ENCODE peak calls at places on chromosomes 16 and 17, in four cellular contexts. X, P, B and R are unnamed samples.

GRCh38 chr16:64144612-64145011 is 977.3 kb downstream of the CDH11 start:
- DNase-seq in X (no peak), P (no peak), B (no peak), R (no peak)

GRCh38 chr17:20203761-20204263 is 194.7 kb downstream of the SPECC1 start:
- DNase-seq in X (no peak), P (no peak), B (no peak), R (no peak)

GRCh38 chr16:77171750-77172635 is 19.0 kb upstream of the MON1B start:
- DNase-seq in X (peak; percentile 44), P (no peak), B (no peak), R (no peak)

GRCh38 chr17:7632492-7632894 is 2.6 kb downstream of the SHBG start:
- DNase-seq in X (peak; percentile 17), P (no peak), B (no peak), R (no peak)

GRCh38 chr17:73938706-73939105 is 264.8 kb upstream of the RPL38 start:
- DNase-seq in X (no peak), P (no peak), B (peak; percentile 54), R (no peak)

GRCh38 chr16:30010817-30011504 is at the start of gene DOC2A:
- DNase-seq in X (no peak), P (peak; percentile 68), B (no peak), R (no peak)

GRCh38 chr16:78985736-78986605 is 614.6 kb downstream of the MAF start:
- DNase-seq in X (no peak), P (no peak), B (no peak), R (no peak)

GRCh38 chr16:12763517-12763916 is 40.2 kb downstream of the CPPED1 start:
- DNase-seq in X (no peak), P (no peak), B (no peak), R (no peak)

GRCh38 chr16:20612551-20613470 is 36.6 kb upstream of the ACSM2B start:
- DNase-seq in X (no peak), P (no peak), B (peak; percentile 69), R (no peak)

GRCh38 chr16:85563515-85564276 is 49.4 kb upstream of the GSE1 start:
- DNase-seq in X (peak; percentile 77), P (peak; percentile 97), B (no peak), R (no peak)

GRCh38 chr16:89183463-89183862 is 11.9 kb downstream of the CDH15 start:
- DNase-seq in X (no peak), P (no peak), B (no peak), R (no peak)

GRCh38 chr16:88705076-88705684 is 1.0 kb downstream of the RNF166 start:
- DNase-seq in X (no peak), P (no peak), B (no peak), R (no peak)

GRCh38 chr17:45238155-45238774 is 16.6 kb downstream of the FMNL1 start:
- DNase-seq in X (no peak), P (no peak), B (no peak), R (no peak)

GRCh38 chr17:39719563-39719962 is 10.8 kb downstream of the MIEN1 start:
- DNase-seq in X (no peak), P (no peak), B (no peak), R (no peak)

GRCh38 chr16:84861671-84862070 is 41.9 kb downstream of the CRISPLD2 start:
- DNase-seq in X (no peak), P (no peak), B (no peak), R (no peak)

GRCh38 chr16:67370686-67371085 is 22.6 kb downstream of the TPPP3 start:
- DNase-seq in X (no peak), P (no peak), B (no peak), R (no peak)

GRCh38 chr16:67378642-67379041 is 14.7 kb downstream of the TPPP3 start:
- DNase-seq in X (no peak), P (no peak), B (no peak), R (no peak)

GRCh38 chr16:67375161-67375560 is 18.1 kb downstream of the TPPP3 start:
- DNase-seq in X (no peak), P (no peak), B (no peak), R (no peak)

GRCh38 chr16:67372664-67373063 is 20.6 kb downstream of the TPPP3 start:
- DNase-seq in X (peak; percentile 16), P (no peak), B (no peak), R (no peak)
- TF ChIP-seq CTCF in X (peak; percentile 54), P (peak; percentile 39), B (peak; percentile 66), R (peak; percentile 78)

GRCh38 chr17:42224651-42225050 is 30.4 kb upstream of the GHDC start:
- DNase-seq in X (no peak), P (no peak), B (no peak), R (no peak)

GRCh38 chr17:42227849-42228696 is 33.8 kb upstream of the GHDC start:
- DNase-seq in X (no peak), P (no peak), B (no peak), R (no peak)

DNA sequence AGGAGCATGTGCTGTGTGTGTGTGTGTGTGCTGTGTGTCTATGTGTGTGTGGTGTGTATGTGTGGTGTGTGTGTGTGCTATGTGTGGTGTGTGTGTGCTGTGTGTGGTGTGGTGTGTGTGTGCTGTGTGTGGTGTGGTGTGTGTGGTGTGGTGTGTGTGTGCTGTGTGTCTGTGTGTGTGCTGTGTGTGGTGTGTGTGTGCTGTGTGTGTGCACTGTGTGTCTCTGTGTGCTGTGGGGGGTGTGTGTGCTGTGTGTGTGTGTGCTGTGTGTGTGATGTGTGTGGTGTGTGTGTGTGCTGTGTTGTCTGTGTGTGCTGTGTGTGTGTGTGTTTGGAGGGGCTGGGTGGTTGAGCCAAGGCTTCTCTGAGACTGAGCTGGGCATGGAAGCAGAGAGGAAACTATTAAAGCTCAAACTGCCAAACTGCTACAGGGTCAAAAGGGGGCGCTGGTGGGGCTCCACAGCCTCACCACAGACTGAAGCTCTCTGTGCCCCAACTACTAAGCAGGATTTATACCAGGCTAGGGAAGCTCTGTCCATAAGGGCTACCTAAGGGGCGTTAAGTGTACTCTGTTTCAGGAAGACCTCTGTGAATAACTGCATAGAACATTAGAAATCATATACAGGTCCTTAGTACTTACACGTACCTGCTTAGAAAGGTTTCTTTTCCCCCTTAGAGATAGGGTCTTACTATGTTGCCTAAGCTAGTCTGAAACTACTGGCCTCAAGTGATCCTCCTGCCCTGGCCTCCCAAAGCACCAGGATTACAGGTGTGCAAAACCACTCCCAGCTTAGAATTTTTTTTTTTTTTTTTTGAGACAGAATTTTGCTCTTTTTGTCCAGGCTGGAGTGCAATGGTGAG is 27.8 kb upstream of the GHDC start:
- DNase-seq in X (no peak), P (no peak), B (no peak), R (no peak)
- TF ChIP-seq CTCF in X (peak; percentile 49), P (peak; percentile 55), B (peak; percentile 63), R (peak; percentile 76)

DNA sequence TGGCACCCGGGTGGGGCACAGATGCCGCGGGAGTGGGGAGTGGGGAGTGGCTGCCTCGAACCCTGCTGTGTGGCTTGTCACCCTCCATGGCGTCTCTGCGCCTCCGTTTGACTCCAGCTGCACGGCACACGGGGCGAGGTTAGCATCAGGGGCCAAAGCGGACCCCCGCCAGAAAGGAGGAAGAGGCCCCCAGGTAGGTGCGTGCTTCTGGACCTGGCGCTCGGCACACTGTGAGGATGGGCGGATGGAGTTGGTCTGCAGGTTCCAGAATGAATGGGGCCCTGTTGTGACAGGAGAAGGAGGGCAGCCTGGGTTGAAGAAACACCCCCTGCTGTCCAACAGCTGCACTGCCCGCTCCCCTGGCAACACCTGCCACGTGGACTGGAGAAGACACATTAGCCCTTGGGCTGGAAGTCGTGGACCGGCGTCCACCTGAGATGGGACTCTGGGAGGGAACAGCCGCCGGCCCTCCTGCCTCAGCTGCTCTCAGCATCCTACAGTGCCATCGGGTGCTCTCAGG is 9.4 kb upstream of the FASN start:
- DNase-seq in X (no peak), P (peak; percentile 72), B (no peak), R (no peak)
- TF ChIP-seq CTCF in X (peak; percentile 9), P (no peak), B (peak; percentile 21), R (peak; percentile 52)

GRCh38 chr16:18801197-18801972 is at the start of gene ARL6IP1:
- DNase-seq in X (peak; percentile 99), P (peak; percentile 100), B (peak; percentile 100), R (peak; percentile 99)
- TF ChIP-seq CTCF in X (peak; percentile 100), P (peak; percentile 83), B (peak; percentile 95), R (peak; percentile 99)

GRCh38 chr16:2340564-2341455 is at the start of gene ABCA3:
- DNase-seq in X (peak; percentile 90), P (peak; percentile 97), B (peak; percentile 100), R (peak; percentile 94)

GRCh38 chr16:2341456-2342447 is 1.2 kb upstream of the ABCA3 start:
- DNase-seq in X (peak; percentile 13), P (peak; percentile 88), B (peak; percentile 85), R (no peak)

GRCh38 chr16:2343211-2343610 is 2.7 kb upstream of the ABCA3 start:
- DNase-seq in X (no peak), P (no peak), B (no peak), R (no peak)

GRCh38 chr16:2337431-2338296 is 2.9 kb downstream of the ABCA3 start:
- DNase-seq in X (no peak), P (no peak), B (peak; percentile 69), R (no peak)

DNA sequence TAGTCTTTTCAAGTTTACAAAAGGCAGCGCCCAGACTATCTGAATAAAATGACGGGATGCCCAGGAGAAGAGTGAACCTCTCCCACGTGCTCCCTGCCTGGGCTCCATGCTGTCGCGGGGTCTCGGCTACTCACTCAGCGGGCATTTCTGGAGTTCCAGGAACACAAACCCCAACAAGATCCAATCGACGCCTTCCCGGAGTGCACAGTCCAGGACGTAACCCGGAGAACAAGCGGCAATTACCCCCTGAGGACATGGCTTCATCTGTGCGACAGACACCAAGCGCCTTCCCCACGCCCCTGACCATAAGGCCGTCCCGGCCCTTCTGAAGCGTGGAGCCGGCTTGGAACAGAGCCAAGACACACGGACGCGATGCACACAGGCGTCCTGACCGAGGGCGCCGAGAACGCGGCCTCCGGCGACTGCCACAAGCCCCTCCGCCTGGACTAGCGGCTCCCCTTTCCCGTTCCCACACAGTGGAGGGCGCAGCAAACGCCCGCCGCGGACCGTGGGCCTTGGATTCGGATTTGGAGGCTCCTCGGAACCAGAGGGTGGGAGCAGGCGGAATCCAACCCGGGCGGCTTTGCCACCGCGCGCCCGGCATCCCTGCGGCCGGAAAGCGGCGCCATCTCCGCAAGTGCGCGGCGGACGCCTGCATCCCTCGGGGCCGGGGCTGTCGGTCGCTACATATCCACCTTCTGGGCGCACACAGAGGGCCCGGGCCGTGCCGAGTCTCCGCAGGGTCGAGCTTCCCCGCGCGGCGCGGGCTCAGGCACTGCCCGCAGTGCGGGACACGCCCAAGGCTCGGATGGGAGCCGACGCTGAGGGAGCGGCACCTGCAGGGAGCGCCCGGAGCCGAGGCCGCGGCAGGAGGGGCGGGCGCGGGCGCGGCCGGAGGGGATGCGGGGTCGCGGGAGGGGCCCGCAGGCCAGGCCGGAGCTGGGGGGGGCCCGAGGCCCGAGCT is 725 bp downstream of the ABCA3 start:
- DNase-seq in X (peak; percentile 53), P (peak; percentile 84), B (peak; percentile 87), R (no peak)
- TF ChIP-seq CTCF in X (no peak), P (no peak), B (peak; percentile 18), R (peak; percentile 8)